ENCODE peak calls at places on chromosomes 3 and 15, in five cellular contexts. W is breast epithelium, D is adrenal gland, P is A549, O is right atrium auricular region. V is an unnamed sample.

GRCh38 chr3:69309810-69310209 is 76.1 kb downstream of the FRMD4B start:
- DNase-seq in W (no peak), D (no peak), P (no peak), O (no peak), V (no peak)

GRCh38 chr3:63051920-63052319 is 176.7 kb upstream of the CADPS start:
- DNase-seq in W (no peak), D (no peak), P (no peak), O (no peak), V (no peak)

GRCh38 chr3:51691021-51691420 is 15.8 kb upstream of the GRM2 start:
- DNase-seq in W (no peak), D (no peak), P (no peak), O (no peak), V (no peak)

GRCh38 chr3:82610236-82610635 is 848.8 kb upstream of the GBE1 start:
- DNase-seq in W (no peak), D (no peak), P (no peak), O (no peak), V (no peak)

GRCh38 chr3:45306406-45307008 is 80.4 kb upstream of the TMEM158 start:
- DNase-seq in W (no peak), D (no peak), P (no peak), O (no peak), V (peak)

GRCh38 chr3:21273256-21273999 is 477.6 kb downstream of the ZNF385D start:
- DNase-seq in W (no peak), D (no peak), P (no peak), O (no peak), V (peak)

GRCh38 chr15:100767002-100767825 is 112.4 kb upstream of the ALDH1A3 start:
- DNase-seq in W (no peak), D (no peak), P (no peak), O (peak), V (no peak)

GRCh38 chr15:75639191-75639708 is 774 bp downstream of the IMP3 start:
- DNase-seq in W (no peak), D (peak), P (no peak), O (no peak), V (no peak)

GRCh38 chr15:39502616-39503195 is 78.2 kb upstream of the THBS1 start:
- DNase-seq in W (no peak), D (no peak), P (no peak), O (no peak), V (no peak)

GRCh38 chr3:16841906-16842709 is 42.6 kb upstream of the PLCL2 start:
- DNase-seq in W (no peak), D (peak), P (no peak), O (no peak), V (peak)

GRCh38 chr3:52403955-52404354 is 40.9 kb downstream of the SEMA3G start:
- DNase-seq in W (no peak), D (peak), P (no peak), O (no peak), V (no peak)

GRCh38 chr3:197031315-197032285 is 2.0 kb upstream of the MELTF start:
- DNase-seq in W (peak), D (peak), P (peak), O (peak), V (no peak)

GRCh38 chr3:48194446-48195071 is 6.3 kb upstream of the CDC25A start:
- DNase-seq in W (peak), D (peak), P (peak), O (peak), V (no peak)

GRCh38 chr3:32945136-32945535 is 6.3 kb upstream of the CCR4 start:
- DNase-seq in W (no peak), D (no peak), P (no peak), O (no peak), V (no peak)

GRCh38 chr3:159860727-159861126 is 127.9 kb upstream of the IL12A start:
- DNase-seq in W (no peak), D (no peak), P (no peak), O (no peak), V (no peak)

GRCh38 chr3:195221015-195221853 is 49.7 kb downstream of the XXYLT1 start:
- DNase-seq in W (no peak), D (peak), P (no peak), O (no peak), V (peak)

GRCh38 chr15:42034628-42035177 is 13.9 kb upstream of the PLA2G4E start:
- DNase-seq in W (no peak), D (no peak), P (no peak), O (no peak), V (no peak)

GRCh38 chr15:59997070-59997701 is 6.9 kb upstream of the FOXB1 start:
- DNase-seq in W (no peak), D (no peak), P (no peak), O (no peak), V (no peak)

GRCh38 chr3:52722491-52722890 is 16.6 kb downstream of the SPCS1 start:
- DNase-seq in W (no peak), D (no peak), P (no peak), O (no peak), V (no peak)

GRCh38 chr3:119529883-119530282 is 29.5 kb downstream of the CD80 start:
- DNase-seq in W (no peak), D (no peak), P (no peak), O (no peak), V (no peak)

GRCh38 chr3:66354001-66354400 is 133.2 kb downstream of the SLC25A26 start:
- DNase-seq in W (no peak), D (no peak), P (no peak), O (no peak), V (no peak)

GRCh38 chr3:164779816-164780215 is 298.5 kb downstream of the SI start:
- DNase-seq in W (no peak), D (no peak), P (no peak), O (no peak), V (no peak)

GRCh38 chr15:74749832-74750231 is 1.2 kb downstream of the CYP1A2 start:
- DNase-seq in W (no peak), D (no peak), P (no peak), O (no peak), V (no peak)

GRCh38 chr3:146780251-146780650 is 175.1 kb upstream of the PLSCR5 start:
- DNase-seq in W (no peak), D (no peak), P (no peak), O (no peak), V (no peak)

GRCh38 chr3:48528043-48528442 is 24.1 kb upstream of the SHISA5 start:
- DNase-seq in W (no peak), D (no peak), P (no peak), O (no peak), V (no peak)

GRCh38 chr3:168091961-168092360 is 3.8 kb downstream of the GOLIM4 start:
- DNase-seq in W (no peak), D (no peak), P (no peak), O (no peak), V (no peak)

GRCh38 chr15:94231728-94232086 is 346 bp downstream of the MCTP2 start:
- DNase-seq in W (no peak), D (peak), P (no peak), O (no peak), V (peak)

GRCh38 chr15:101028321-101028720 is 109.2 kb downstream of the LRRK1 start:
- DNase-seq in W (no peak), D (no peak), P (no peak), O (no peak), V (no peak)

GRCh38 chr3:13714251-13714916 is 165.5 kb downstream of the FBLN2 start:
- DNase-seq in W (no peak), D (no peak), P (no peak), O (peak), V (peak)

GRCh38 chr15:65408370-65409283 is 14.1 kb downstream of the IGDCC4 start:
- DNase-seq in W (no peak), D (no peak), P (no peak), O (no peak), V (no peak)

GRCh38 chr3:114089675-114090074 is 33.1 kb downstream of the QTRT2 start:
- DNase-seq in W (no peak), D (no peak), P (no peak), O (no peak), V (no peak)

GRCh38 chr15:83115831-83116565 is 8.6 kb downstream of the TM6SF1 start:
- DNase-seq in W (no peak), D (no peak), P (no peak), O (no peak), V (no peak)

GRCh38 chr3:49718419-49719213 is 868 bp downstream of the AMIGO3 start:
- DNase-seq in W (no peak), D (no peak), P (no peak), O (no peak), V (peak)

GRCh38 chr3:140391041-140391440 is 286.8 kb upstream of the TRIM42 start:
- DNase-seq in W (no peak), D (peak), P (peak), O (no peak), V (no peak)

GRCh38 chr3:189833996-189834395 is 202.8 kb downstream of the TP63 start:
- DNase-seq in W (peak), D (no peak), P (no peak), O (no peak), V (no peak)

GRCh38 chr15:96333194-96334016 is 2.9 kb downstream of the NR2F2 start:
- DNase-seq in W (peak), D (peak), P (no peak), O (no peak), V (peak)

GRCh38 chr3:42936157-42936981 is 30.4 kb downstream of the ZNF662 start:
- DNase-seq in W (no peak), D (peak), P (no peak), O (no peak), V (peak)

GRCh38 chr15:89138999-89139612 is 50.9 kb downstream of the ABHD2 start:
- DNase-seq in W (no peak), D (peak), P (no peak), O (no peak), V (no peak)

GRCh38 chr15:82870727-82871576 is 61.5 kb downstream of the WHAMM start:
- DNase-seq in W (no peak), D (no peak), P (no peak), O (no peak), V (no peak)

DNA sequence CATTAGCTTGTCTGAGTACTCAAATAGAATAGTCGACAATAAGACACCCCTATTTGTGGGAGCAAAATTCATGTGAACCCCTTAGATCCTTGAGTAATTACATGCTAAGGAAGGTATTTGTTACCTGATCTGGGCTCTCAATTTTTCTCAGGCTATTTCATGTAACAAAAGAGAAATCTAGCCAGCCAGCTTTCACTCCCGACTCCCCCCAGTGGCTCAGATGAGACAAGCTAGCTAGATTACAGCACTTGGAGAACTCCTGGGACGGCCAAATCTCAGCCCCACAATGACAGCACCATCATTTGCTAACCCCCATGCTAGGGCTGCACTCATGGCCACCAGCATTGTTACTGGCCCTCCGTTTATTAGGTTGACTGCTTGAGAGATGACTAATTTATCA is 41.3 kb downstream of the GLDN start:
- DNase-seq in W (no peak), D (peak), P (peak), O (no peak), V (no peak)
- TF ChIP-seq CTCF in W (no peak), D (peak), P (peak), O (no peak), V (peak)

GRCh38 chr15:34795267-34796081 is at the start of gene ACTC1:
- DNase-seq in W (no peak), D (peak), P (peak), O (peak), V (peak)
- TF ChIP-seq CTCF in W (no peak), D (no peak), P (peak), O (no peak), V (no peak)

DNA sequence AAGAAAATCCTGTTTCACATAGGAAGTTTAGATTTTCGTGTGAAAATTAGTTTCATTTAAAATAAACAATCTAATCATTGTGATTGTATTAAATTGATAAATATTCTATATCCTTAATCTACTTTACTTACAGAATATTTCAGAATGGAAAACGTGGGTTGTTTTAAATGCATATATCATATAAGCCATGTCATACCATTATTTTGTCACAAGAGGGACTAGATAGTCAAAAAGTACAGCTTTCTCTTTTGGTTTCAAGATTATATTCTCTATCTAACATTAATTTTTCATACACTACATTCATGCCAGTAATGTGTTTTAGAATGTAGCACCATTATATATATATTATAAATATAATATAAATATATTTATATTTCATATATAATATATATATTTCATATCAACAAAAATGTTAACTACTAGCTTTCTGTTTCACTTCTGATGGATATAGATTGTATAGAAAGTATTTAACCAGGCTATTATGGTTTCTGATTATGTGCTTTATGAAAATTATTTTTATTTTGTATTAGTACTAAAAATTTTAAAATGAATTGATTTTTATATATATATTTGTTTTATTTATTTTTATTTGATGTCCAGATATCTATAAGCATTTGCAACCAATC is 45.3 kb downstream of the OSTN start:
- DNase-seq in W (no peak), D (no peak), P (no peak), O (no peak), V (no peak)
- TF ChIP-seq CTCF in W (no peak), D (peak), P (peak), O (peak), V (peak)

GRCh38 chr3:133783762-133784161 is 21.9 kb upstream of the SRPRB start:
- DNase-seq in W (no peak), D (no peak), P (no peak), O (no peak), V (no peak)
- TF ChIP-seq CTCF in W (no peak), D (no peak), P (no peak), O (no peak), V (no peak)

GRCh38 chr3:171013822-171014748 is 12.4 kb downstream of the SLC2A2 start:
- DNase-seq in W (no peak), D (no peak), P (no peak), O (no peak), V (no peak)

GRCh38 chr3:171023566-171023965 is 3.0 kb downstream of the SLC2A2 start:
- DNase-seq in W (no peak), D (no peak), P (no peak), O (no peak), V (no peak)

GRCh38 chr3:171021377-171021776 is 5.1 kb downstream of the SLC2A2 start:
- DNase-seq in W (no peak), D (no peak), P (no peak), O (no peak), V (no peak)

DNA sequence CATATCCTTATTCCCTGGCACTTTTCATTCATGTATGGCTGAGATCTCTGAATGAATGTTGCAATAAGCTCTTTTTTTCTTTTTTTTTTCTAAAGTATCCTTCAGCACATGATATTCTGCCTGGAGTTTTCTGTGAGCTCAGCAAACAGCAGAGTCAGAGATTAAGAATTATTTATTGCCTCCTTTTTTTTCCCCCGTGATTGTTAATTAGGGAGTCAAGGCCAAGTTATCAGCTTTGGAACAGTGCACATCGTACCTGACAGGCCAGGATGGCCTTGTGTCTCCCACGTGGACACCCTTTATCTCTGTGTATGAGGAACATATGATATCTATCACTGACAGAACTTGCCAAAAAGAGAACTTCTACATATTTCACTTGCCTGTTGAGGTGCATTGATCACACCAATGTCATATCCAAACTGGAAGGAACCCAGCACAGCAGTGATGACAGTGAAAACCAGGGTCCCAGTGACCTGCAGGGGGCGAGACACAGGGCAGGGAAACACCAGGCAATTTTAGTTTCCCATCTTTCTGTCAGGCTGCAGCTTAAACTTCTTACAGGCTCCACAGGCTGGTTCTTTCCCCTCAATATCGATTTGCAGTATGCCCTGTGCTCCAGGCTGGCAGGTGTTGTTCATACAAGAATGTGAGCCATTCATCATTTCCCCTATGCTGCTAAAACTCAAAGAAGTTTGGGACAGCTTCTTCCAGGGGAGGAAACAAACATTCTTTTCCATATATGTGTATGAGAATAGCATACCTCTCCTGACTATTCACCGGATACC is 8.2 kb downstream of the SLC2A2 start:
- DNase-seq in W (no peak), D (peak), P (no peak), O (no peak), V (no peak)
- TF ChIP-seq CTCF in W (no peak), D (no peak), P (no peak), O (no peak), V (no peak)

DNA sequence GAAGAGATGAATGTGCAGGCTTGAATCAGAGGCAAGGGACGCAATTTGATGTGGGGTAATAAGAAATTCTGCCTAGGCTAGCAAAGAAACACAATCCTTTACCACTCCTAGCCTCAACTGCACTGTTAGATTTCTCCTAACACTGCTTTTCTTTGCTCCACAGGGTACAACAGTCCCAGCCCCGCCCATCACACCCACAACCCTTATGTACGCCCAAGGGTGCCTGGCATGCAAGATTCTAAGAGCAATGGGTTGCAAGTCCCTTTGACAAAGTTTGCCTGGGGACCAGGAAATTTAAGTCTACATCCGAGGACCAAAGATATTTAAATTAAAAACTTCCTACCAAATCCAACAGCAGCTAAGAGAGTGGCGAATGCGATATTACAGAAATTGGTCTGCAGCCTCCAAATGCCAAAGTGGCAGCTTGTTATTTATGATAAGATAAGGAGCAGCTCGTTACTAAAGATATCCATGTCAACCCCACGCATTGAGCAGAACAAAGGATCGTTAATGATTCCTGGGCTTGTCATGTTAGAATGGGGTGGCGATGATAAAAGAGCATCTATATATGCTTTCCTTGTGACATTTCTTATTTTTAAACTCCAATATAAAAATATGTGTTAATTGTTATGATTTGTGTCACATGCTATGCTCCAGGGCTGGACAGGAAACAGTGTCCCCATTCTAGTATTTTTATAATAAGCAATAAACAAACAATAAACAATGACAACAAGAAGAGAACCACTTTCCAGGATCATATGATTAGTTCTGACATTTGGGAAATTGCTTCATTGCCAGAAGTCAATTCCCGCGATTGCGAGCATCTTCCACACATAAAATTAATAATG is 261.1 kb downstream of the FHIT start:
- DNase-seq in W (no peak), D (no peak), P (no peak), O (no peak), V (no peak)
- TF ChIP-seq CTCF in W (no peak), D (no peak), P (no peak), O (no peak), V (no peak)

DNA sequence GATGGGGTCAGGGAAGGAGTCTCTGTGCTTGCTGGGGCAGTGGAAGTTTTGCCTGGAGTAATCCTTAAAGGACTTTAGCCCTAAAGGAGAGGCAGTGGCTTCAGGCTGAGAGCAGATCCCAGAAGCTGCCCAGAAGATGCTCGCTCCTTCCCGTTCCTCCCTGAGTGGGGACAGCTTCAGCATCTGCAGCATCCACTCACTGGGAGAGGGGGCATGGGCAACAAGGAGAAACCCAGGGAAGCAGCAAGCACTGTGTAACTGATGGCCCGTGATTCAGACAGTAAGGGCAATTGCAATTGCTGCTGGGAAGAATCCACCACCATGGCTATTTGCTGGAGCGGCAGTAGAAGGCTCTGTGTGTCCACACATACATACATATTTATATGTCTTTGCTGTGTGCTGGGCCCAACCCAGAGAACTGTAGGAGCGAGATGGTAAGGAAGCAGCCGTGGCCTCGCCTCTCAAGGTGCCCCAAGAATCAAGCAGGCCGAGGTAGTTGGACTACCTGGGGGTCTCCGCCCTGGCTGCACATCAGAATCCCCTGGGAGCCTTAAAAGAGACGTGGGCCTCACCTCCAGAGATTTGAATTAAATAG is 5.8 kb upstream of the PAQR5 start:
- DNase-seq in W (no peak), D (no peak), P (no peak), O (no peak), V (no peak)
- TF ChIP-seq CTCF in W (no peak), D (no peak), P (no peak), O (no peak), V (no peak)

GRCh38 chr3:26505399-26505798 is 117.2 kb upstream of the LRRC3B start:
- DNase-seq in W (no peak), D (no peak), P (no peak), O (no peak), V (no peak)
- TF ChIP-seq CTCF in W (no peak), D (no peak), P (no peak), O (no peak), V (no peak)